ENCODE peak calls at places on chromosomes 1 and 21, in four cellular contexts. B, S, C and Z are unnamed samples.

GRCh38 chr1:117812868-117813511 is 116.4 kb downstream of the GDAP2 start:
- DNase-seq in S (no peak), C (no peak), B (no peak), Z (no peak)

GRCh38 chr1:116679091-116679827 is 11.7 kb upstream of the IGSF3 start:
- DNase-seq in B (no peak), S (no peak), C (no peak), Z (no peak)

GRCh38 chr1:156894711-156895407 is 1.3 kb downstream of the PEAR1 start:
- DNase-seq in B (no peak), C (no peak), S (no peak), Z (no peak)

GRCh38 chr1:19468397-19468956 is 16.9 kb downstream of the CAPZB start:
- DNase-seq in S (no peak), C (no peak), B (no peak), Z (no peak)

GRCh38 chr1:115978292-115978941 is 2.1 kb downstream of the SLC22A15 start:
- DNase-seq in S (no peak), C (no peak), B (no peak), Z (no peak)

GRCh38 chr21:20999567-21000169 is 1.5 kb downstream of the NCAM2 start:
- DNase-seq in B (no peak), S (peak; percentile 35), C (peak; percentile 31), Z (peak; percentile 48)

GRCh38 chr1:246689409-246689997 is 34.7 kb upstream of the SCCPDH start:
- DNase-seq in B (peak; percentile 92), C (peak; percentile 73), S (peak; percentile 83), Z (peak; percentile 91)

GRCh38 chr1:162135271-162135775 is 65.8 kb downstream of the NOS1AP start:
- DNase-seq in C (no peak), B (no peak), S (no peak), Z (no peak)

GRCh38 chr1:155007253-155007828 is 4.7 kb downstream of the ZBTB7B start:
- DNase-seq in B (no peak), S (peak; percentile 54), C (no peak), Z (no peak)

GRCh38 chr1:160884579-160884978 is 401 bp downstream of the ITLN1 start:
- DNase-seq in C (no peak), S (no peak), B (no peak), Z (no peak)

GRCh38 chr1:110726755-110727154 is 52.0 kb upstream of the KCNA3 start:
- DNase-seq in B (peak; percentile 79), S (no peak), C (no peak), Z (peak; percentile 67)

GRCh38 chr1:68959631-68960030 is 462.7 kb upstream of the DEPDC1 start:
- DNase-seq in B (no peak), C (no peak), S (no peak), Z (no peak)

GRCh38 chr1:209651148-209651547 is 1.1 kb downstream of the LAMB3 start:
- DNase-seq in S (no peak), B (peak; percentile 68), C (peak; percentile 59), Z (peak; percentile 50)